ENCODE peak calls at places on chromosomes 13 and 19, in four cellular contexts. One of them, this sample, is unnamed.
A peak's percentile ranks its signal among the peaks of the same experiment; 100 is the strongest.

GRCh38 chr13:71912524-71912923 is 45.5 kb upstream of the DACH1 start:
- DNase-seq in M059J: no peak
- DNase-seq in stimulated activated CD8-positive, alpha-beta memory T cell treated with anti-CD3 and anti-CD28 coated beads, Interleukin-2, amount 100 ng/mL, for 48 hours: no peak
- DNase-seq in stimulated activated CD4-positive, alpha-beta T cell treated with anti-CD3 and anti-CD28 coated beads, Interleukin-1b, Interleukin-23, amount 100 ng/mL, for 1 hour: no peak
- DNase-seq in this sample: no peak

GRCh38 chr19:32748497-32748896 is 28.9 kb downstream of the TDRD12 start:
- DNase-seq in M059J: no peak
- DNase-seq in stimulated activated CD4-positive, alpha-beta T cell treated with anti-CD3 and anti-CD28 coated beads, Interleukin-1b, Interleukin-23, amount 100 ng/mL, for 1 hour: no peak
- DNase-seq in stimulated activated CD8-positive, alpha-beta memory T cell treated with anti-CD3 and anti-CD28 coated beads, Interleukin-2, amount 100 ng/mL, for 48 hours: no peak
- DNase-seq in this sample: no peak

GRCh38 chr13:39599842-39600241 is 3.2 kb downstream of the LHFPL6 start:
- DNase-seq in stimulated activated CD8-positive, alpha-beta memory T cell treated with anti-CD3 and anti-CD28 coated beads, Interleukin-2, amount 100 ng/mL, for 48 hours: no peak
- DNase-seq in M059J: no peak
- DNase-seq in stimulated activated CD4-positive, alpha-beta T cell treated with anti-CD3 and anti-CD28 coated beads, Interleukin-1b, Interleukin-23, amount 100 ng/mL, for 1 hour: no peak
- DNase-seq in this sample: no peak

GRCh38 chr13:110957181-110957884 is 42.5 kb upstream of the ANKRD10 start:
- DNase-seq in stimulated activated CD8-positive, alpha-beta memory T cell treated with anti-CD3 and anti-CD28 coated beads, Interleukin-2, amount 100 ng/mL, for 48 hours: no peak
- DNase-seq in stimulated activated CD4-positive, alpha-beta T cell treated with anti-CD3 and anti-CD28 coated beads, Interleukin-1b, Interleukin-23, amount 100 ng/mL, for 1 hour: no peak
- DNase-seq in M059J: peak; percentile 15
- DNase-seq in this sample: peak; percentile 58

GRCh38 chr19:9869008-9869617 is 34.0 kb downstream of the PIN1 start:
- DNase-seq in stimulated activated CD4-positive, alpha-beta T cell treated with anti-CD3 and anti-CD28 coated beads, Interleukin-1b, Interleukin-23, amount 100 ng/mL, for 1 hour: no peak
- DNase-seq in M059J: no peak
- DNase-seq in stimulated activated CD8-positive, alpha-beta memory T cell treated with anti-CD3 and anti-CD28 coated beads, Interleukin-2, amount 100 ng/mL, for 48 hours: no peak
- DNase-seq in this sample: no peak

GRCh38 chr19:7340959-7341837 is 7.5 kb upstream of the ARHGEF18 start:
- DNase-seq in M059J: peak; percentile 62
- DNase-seq in stimulated activated CD4-positive, alpha-beta T cell treated with anti-CD3 and anti-CD28 coated beads, Interleukin-1b, Interleukin-23, amount 100 ng/mL, for 1 hour: peak; percentile 67
- DNase-seq in stimulated activated CD8-positive, alpha-beta memory T cell treated with anti-CD3 and anti-CD28 coated beads, Interleukin-2, amount 100 ng/mL, for 48 hours: peak; percentile 73
- DNase-seq in this sample: peak; percentile 57

GRCh38 chr19:17246681-17247425 is 1.1 kb upstream of the NR2F6 start:
- DNase-seq in stimulated activated CD4-positive, alpha-beta T cell treated with anti-CD3 and anti-CD28 coated beads, Interleukin-1b, Interleukin-23, amount 100 ng/mL, for 1 hour: no peak
- DNase-seq in stimulated activated CD8-positive, alpha-beta memory T cell treated with anti-CD3 and anti-CD28 coated beads, Interleukin-2, amount 100 ng/mL, for 48 hours: no peak
- DNase-seq in M059J: no peak
- DNase-seq in this sample: no peak

GRCh38 chr19:1324792-1325567 is 39.3 kb downstream of the EFNA2 start:
- DNase-seq in stimulated activated CD4-positive, alpha-beta T cell treated with anti-CD3 and anti-CD28 coated beads, Interleukin-1b, Interleukin-23, amount 100 ng/mL, for 1 hour: no peak
- DNase-seq in M059J: peak; percentile 78
- DNase-seq in stimulated activated CD8-positive, alpha-beta memory T cell treated with anti-CD3 and anti-CD28 coated beads, Interleukin-2, amount 100 ng/mL, for 48 hours: peak; percentile 13
- DNase-seq in this sample: peak; percentile 78

GRCh38 chr19:5080809-5081208 is 111.9 kb downstream of the KDM4B start:
- DNase-seq in stimulated activated CD4-positive, alpha-beta T cell treated with anti-CD3 and anti-CD28 coated beads, Interleukin-1b, Interleukin-23, amount 100 ng/mL, for 1 hour: no peak
- DNase-seq in M059J: no peak
- DNase-seq in stimulated activated CD8-positive, alpha-beta memory T cell treated with anti-CD3 and anti-CD28 coated beads, Interleukin-2, amount 100 ng/mL, for 48 hours: no peak
- DNase-seq in this sample: no peak

GRCh38 chr19:49498475-49498874 is 2.2 kb downstream of the RPS11 start:
- DNase-seq in M059J: no peak
- DNase-seq in stimulated activated CD8-positive, alpha-beta memory T cell treated with anti-CD3 and anti-CD28 coated beads, Interleukin-2, amount 100 ng/mL, for 48 hours: no peak
- DNase-seq in stimulated activated CD4-positive, alpha-beta T cell treated with anti-CD3 and anti-CD28 coated beads, Interleukin-1b, Interleukin-23, amount 100 ng/mL, for 1 hour: no peak
- DNase-seq in this sample: no peak

GRCh38 chr19:52142001-52142595 is 2.4 kb upstream of the ZNF616 start:
- DNase-seq in stimulated activated CD4-positive, alpha-beta T cell treated with anti-CD3 and anti-CD28 coated beads, Interleukin-1b, Interleukin-23, amount 100 ng/mL, for 1 hour: no peak
- DNase-seq in M059J: no peak
- DNase-seq in stimulated activated CD8-positive, alpha-beta memory T cell treated with anti-CD3 and anti-CD28 coated beads, Interleukin-2, amount 100 ng/mL, for 48 hours: no peak
- DNase-seq in this sample: no peak

GRCh38 chr13:36981156-36981743 is 17.9 kb downstream of the ALG5 start:
- DNase-seq in stimulated activated CD4-positive, alpha-beta T cell treated with anti-CD3 and anti-CD28 coated beads, Interleukin-1b, Interleukin-23, amount 100 ng/mL, for 1 hour: no peak
- DNase-seq in stimulated activated CD8-positive, alpha-beta memory T cell treated with anti-CD3 and anti-CD28 coated beads, Interleukin-2, amount 100 ng/mL, for 48 hours: no peak
- DNase-seq in M059J: peak; percentile 56
- DNase-seq in this sample: no peak